ENCODE peak calls at places on chromosomes 16 and 17, in seven cellular contexts. U is neural progenitor cell, T is HT-29, V is cardiac muscle cell, W is H7, S is NCI-H1092, O is K562. H is an unnamed sample.
A peak's percentile ranks its signal among the peaks of the same experiment; 100 is the strongest.

GRCh38 chr17:20141201-20141999 is 132.2 kb downstream of the SPECC1 start:
- DNase-seq in U (peak; percentile 23), T (no peak), V (no peak), W (peak; percentile 51), S (no peak), O (no peak), H (no peak)

GRCh38 chr17:4604111-4604644 is 19.8 kb downstream of the SMTNL2 start:
- DNase-seq in U (no peak), T (no peak), V (peak; percentile 83), W (peak; percentile 46), S (peak; percentile 27), O (no peak), H (peak; percentile 87)

GRCh38 chr16:89707695-89708094 is 6.2 kb upstream of the SPATA2L start:
- DNase-seq in U (no peak), T (no peak), V (no peak), W (peak; percentile 44), S (no peak), O (no peak), H (no peak)

GRCh38 chr16:23998771-23999170 is 163.0 kb downstream of the PRKCB start:
- DNase-seq in U (no peak), T (no peak), V (no peak), W (no peak), S (no peak), O (no peak), H (no peak)

GRCh38 chr16:11833951-11834695 is 17.2 kb downstream of the RSL1D1 start:
- DNase-seq in U (no peak), T (no peak), V (no peak), W (no peak), S (no peak), O (no peak), H (no peak)

GRCh38 chr17:4902540-4902939 is 358 bp downstream of the CHRNE start:
- DNase-seq in U (no peak), T (no peak), V (no peak), W (peak; percentile 18), S (no peak), O (no peak), H (no peak)

GRCh38 chr17:81241648-81242420 is 2.7 kb downstream of the NDUFAF8 start:
- DNase-seq in U (peak; percentile 81), T (peak; percentile 61), V (peak; percentile 72), W (peak; percentile 98), S (no peak), O (peak; percentile 75), H (peak; percentile 66)

GRCh38 chr17:46929413-46929812 is 6.5 kb downstream of the GOSR2 start:
- DNase-seq in U (no peak), T (no peak), V (no peak), W (no peak), S (no peak), O (no peak), H (peak; percentile 53)

GRCh38 chr17:63634816-63635215 is 12.6 kb downstream of the MAP3K3 start:
- DNase-seq in U (no peak), T (no peak), V (no peak), W (no peak), S (no peak), O (no peak), H (no peak)

GRCh38 chr17:72353502-72353901 is 232.7 kb downstream of the SOX9 start:
- DNase-seq in U (peak; percentile 9), T (no peak), V (no peak), W (no peak), S (no peak), O (no peak), H (peak; percentile 33)

GRCh38 chr17:81520021-81520894 is 7.7 kb upstream of the ACTG1 start:
- DNase-seq in U (peak; percentile 7), T (no peak), V (peak; percentile 12), W (no peak), S (no peak), O (no peak), H (peak; percentile 61)

GRCh38 chr17:72604518-72604917 is 483.7 kb downstream of the SOX9 start:
- DNase-seq in U (no peak), T (no peak), V (no peak), W (no peak), S (no peak), O (no peak), H (no peak)

GRCh38 chr16:24550295-24550694 is 10.9 kb downstream of the RBBP6 start:
- DNase-seq in U (no peak), T (no peak), V (no peak), W (no peak), S (no peak), O (no peak), H (no peak)

GRCh38 chr17:17179371-17179827 is 26.7 kb downstream of the PLD6 start:
- DNase-seq in U (no peak), T (no peak), V (no peak), W (no peak), S (no peak), O (no peak), H (no peak)

H was measured in left kidney.